ENCODE peak calls at places on chromosomes 3 and 15, in seven cellular contexts. One of them, this sample, is unnamed.

GRCh38 chr3:124529826-124530571 is 200.3 kb upstream of the UMPS start:
- ATAC-seq in right cardiac atrium: no peak
- ATAC-seq in RWPE2: no peak
- ATAC-seq in activated T-cell treated with anti-CD3 and anti-CD28 coated beads, Interleukin-2, amount 50 U/mL, for 72 hours: no peak
- ATAC-seq in lower lobe of right lung: no peak
- ATAC-seq in aorta: no peak
- ATAC-seq in sciatic nerve: no peak
- ATAC-seq in this sample: no peak

GRCh38 chr3:125593991-125594574 is 1.2 kb downstream of the OSBPL11 start:
- ATAC-seq in right cardiac atrium: no peak
- ATAC-seq in RWPE2: no peak
- ATAC-seq in activated T-cell treated with anti-CD3 and anti-CD28 coated beads, Interleukin-2, amount 50 U/mL, for 72 hours: no peak
- ATAC-seq in lower lobe of right lung: peak
- ATAC-seq in aorta: no peak
- ATAC-seq in sciatic nerve: no peak
- ATAC-seq in this sample: no peak

GRCh38 chr3:169496402-169496801 is 167.1 kb downstream of the MECOM start:
- ATAC-seq in right cardiac atrium: no peak
- ATAC-seq in RWPE2: no peak
- ATAC-seq in activated T-cell treated with anti-CD3 and anti-CD28 coated beads, Interleukin-2, amount 50 U/mL, for 72 hours: no peak
- ATAC-seq in lower lobe of right lung: no peak
- ATAC-seq in aorta: no peak
- ATAC-seq in sciatic nerve: no peak
- ATAC-seq in this sample: no peak

GRCh38 chr3:197225579-197225978 is 72.8 kb downstream of the DLG1 start:
- ATAC-seq in right cardiac atrium: no peak
- ATAC-seq in RWPE2: no peak
- ATAC-seq in activated T-cell treated with anti-CD3 and anti-CD28 coated beads, Interleukin-2, amount 50 U/mL, for 72 hours: no peak
- ATAC-seq in lower lobe of right lung: no peak
- ATAC-seq in aorta: no peak
- ATAC-seq in sciatic nerve: no peak
- ATAC-seq in this sample: no peak

GRCh38 chr3:106826861-106827311 is 550.4 kb upstream of the CCDC54 start:
- ATAC-seq in right cardiac atrium: no peak
- ATAC-seq in RWPE2: no peak
- ATAC-seq in activated T-cell treated with anti-CD3 and anti-CD28 coated beads, Interleukin-2, amount 50 U/mL, for 72 hours: no peak
- ATAC-seq in lower lobe of right lung: no peak
- ATAC-seq in aorta: no peak
- ATAC-seq in sciatic nerve: no peak
- ATAC-seq in this sample: no peak

GRCh38 chr15:64229129-64229724 is 66.4 kb upstream of the PPIB start:
- ATAC-seq in right cardiac atrium: no peak
- ATAC-seq in RWPE2: no peak
- ATAC-seq in activated T-cell treated with anti-CD3 and anti-CD28 coated beads, Interleukin-2, amount 50 U/mL, for 72 hours: no peak
- ATAC-seq in lower lobe of right lung: no peak
- ATAC-seq in aorta: no peak
- ATAC-seq in sciatic nerve: no peak
- ATAC-seq in this sample: no peak

GRCh38 chr3:168424059-168424765 is 328.5 kb upstream of the GOLIM4 start:
- ATAC-seq in right cardiac atrium: no peak
- ATAC-seq in RWPE2: no peak
- ATAC-seq in activated T-cell treated with anti-CD3 and anti-CD28 coated beads, Interleukin-2, amount 50 U/mL, for 72 hours: no peak
- ATAC-seq in lower lobe of right lung: peak
- ATAC-seq in aorta: no peak
- ATAC-seq in sciatic nerve: no peak
- ATAC-seq in this sample: no peak

GRCh38 chr3:37806505-37807291 is 55.0 kb upstream of the CTDSPL start:
- ATAC-seq in right cardiac atrium: no peak
- ATAC-seq in RWPE2: no peak
- ATAC-seq in activated T-cell treated with anti-CD3 and anti-CD28 coated beads, Interleukin-2, amount 50 U/mL, for 72 hours: no peak
- ATAC-seq in lower lobe of right lung: no peak
- ATAC-seq in aorta: no peak
- ATAC-seq in sciatic nerve: peak
- ATAC-seq in this sample: no peak

GRCh38 chr3:46971151-46971550 is 5.4 kb downstream of the CCDC12 start:
- ATAC-seq in right cardiac atrium: no peak
- ATAC-seq in RWPE2: no peak
- ATAC-seq in activated T-cell treated with anti-CD3 and anti-CD28 coated beads, Interleukin-2, amount 50 U/mL, for 72 hours: no peak
- ATAC-seq in lower lobe of right lung: no peak
- ATAC-seq in aorta: no peak
- ATAC-seq in sciatic nerve: no peak
- ATAC-seq in this sample: no peak

GRCh38 chr15:98717942-98718341 is 69.6 kb downstream of the IGF1R start:
- ATAC-seq in right cardiac atrium: no peak
- ATAC-seq in RWPE2: no peak
- ATAC-seq in activated T-cell treated with anti-CD3 and anti-CD28 coated beads, Interleukin-2, amount 50 U/mL, for 72 hours: no peak
- ATAC-seq in lower lobe of right lung: no peak
- ATAC-seq in aorta: no peak
- ATAC-seq in sciatic nerve: no peak
- ATAC-seq in this sample: no peak

GRCh38 chr15:51499379-51499976 is 123.1 kb downstream of the DMXL2 start:
- ATAC-seq in right cardiac atrium: no peak
- ATAC-seq in RWPE2: peak
- ATAC-seq in activated T-cell treated with anti-CD3 and anti-CD28 coated beads, Interleukin-2, amount 50 U/mL, for 72 hours: no peak
- ATAC-seq in lower lobe of right lung: peak
- ATAC-seq in aorta: no peak
- ATAC-seq in sciatic nerve: no peak
- ATAC-seq in this sample: peak

GRCh38 chr3:31772155-31772761 is 208.8 kb downstream of the OSBPL10 start:
- ATAC-seq in right cardiac atrium: no peak
- ATAC-seq in RWPE2: no peak
- ATAC-seq in activated T-cell treated with anti-CD3 and anti-CD28 coated beads, Interleukin-2, amount 50 U/mL, for 72 hours: peak
- ATAC-seq in lower lobe of right lung: no peak
- ATAC-seq in aorta: no peak
- ATAC-seq in sciatic nerve: no peak
- ATAC-seq in this sample: no peak

GRCh38 chr3:30162579-30162978 is 443.8 kb upstream of the TGFBR2 start:
- ATAC-seq in right cardiac atrium: no peak
- ATAC-seq in RWPE2: no peak
- ATAC-seq in activated T-cell treated with anti-CD3 and anti-CD28 coated beads, Interleukin-2, amount 50 U/mL, for 72 hours: no peak
- ATAC-seq in lower lobe of right lung: no peak
- ATAC-seq in aorta: peak
- ATAC-seq in sciatic nerve: no peak
- ATAC-seq in this sample: no peak

GRCh38 chr3:33124638-33125037 is 10.8 kb downstream of the CRTAP start:
- ATAC-seq in right cardiac atrium: no peak
- ATAC-seq in RWPE2: no peak
- ATAC-seq in activated T-cell treated with anti-CD3 and anti-CD28 coated beads, Interleukin-2, amount 50 U/mL, for 72 hours: peak
- ATAC-seq in lower lobe of right lung: no peak
- ATAC-seq in aorta: no peak
- ATAC-seq in sciatic nerve: no peak
- ATAC-seq in this sample: no peak

GRCh38 chr15:32730677-32731654 is 13.2 kb downstream of the GREM1 start:
- ATAC-seq in right cardiac atrium: no peak
- ATAC-seq in RWPE2: peak
- ATAC-seq in activated T-cell treated with anti-CD3 and anti-CD28 coated beads, Interleukin-2, amount 50 U/mL, for 72 hours: peak
- ATAC-seq in lower lobe of right lung: peak
- ATAC-seq in aorta: no peak
- ATAC-seq in sciatic nerve: no peak
- ATAC-seq in this sample: peak

GRCh38 chr3:169542347-169542751 is 121.2 kb downstream of the MECOM start:
- ATAC-seq in right cardiac atrium: peak
- ATAC-seq in RWPE2: no peak
- ATAC-seq in activated T-cell treated with anti-CD3 and anti-CD28 coated beads, Interleukin-2, amount 50 U/mL, for 72 hours: no peak
- ATAC-seq in lower lobe of right lung: no peak
- ATAC-seq in aorta: peak
- ATAC-seq in sciatic nerve: peak
- ATAC-seq in this sample: no peak

GRCh38 chr15:56754993-56755392 is 21.7 kb upstream of the ZNF280D start:
- ATAC-seq in right cardiac atrium: no peak
- ATAC-seq in RWPE2: no peak
- ATAC-seq in activated T-cell treated with anti-CD3 and anti-CD28 coated beads, Interleukin-2, amount 50 U/mL, for 72 hours: no peak
- ATAC-seq in lower lobe of right lung: no peak
- ATAC-seq in aorta: peak
- ATAC-seq in sciatic nerve: peak
- ATAC-seq in this sample: no peak

GRCh38 chr15:60809375-60809774 is 330.4 kb upstream of the ICE2 start:
- ATAC-seq in right cardiac atrium: no peak
- ATAC-seq in RWPE2: no peak
- ATAC-seq in activated T-cell treated with anti-CD3 and anti-CD28 coated beads, Interleukin-2, amount 50 U/mL, for 72 hours: no peak
- ATAC-seq in lower lobe of right lung: no peak
- ATAC-seq in aorta: no peak
- ATAC-seq in sciatic nerve: no peak
- ATAC-seq in this sample: no peak

GRCh38 chr3:60030982-60031381 is 981.2 kb upstream of the CFAP20DC start:
- ATAC-seq in right cardiac atrium: no peak
- ATAC-seq in RWPE2: no peak
- ATAC-seq in activated T-cell treated with anti-CD3 and anti-CD28 coated beads, Interleukin-2, amount 50 U/mL, for 72 hours: peak
- ATAC-seq in lower lobe of right lung: no peak
- ATAC-seq in aorta: no peak
- ATAC-seq in sciatic nerve: no peak
- ATAC-seq in this sample: no peak

GRCh38 chr3:150236683-150237082 is 171.4 kb upstream of the TSC22D2 start:
- ATAC-seq in right cardiac atrium: no peak
- ATAC-seq in RWPE2: no peak
- ATAC-seq in activated T-cell treated with anti-CD3 and anti-CD28 coated beads, Interleukin-2, amount 50 U/mL, for 72 hours: no peak
- ATAC-seq in lower lobe of right lung: no peak
- ATAC-seq in aorta: no peak
- ATAC-seq in sciatic nerve: no peak
- ATAC-seq in this sample: no peak

GRCh38 chr3:196197524-196197923 is 13.7 kb downstream of the ZDHHC19 start:
- ATAC-seq in right cardiac atrium: no peak
- ATAC-seq in RWPE2: no peak
- ATAC-seq in activated T-cell treated with anti-CD3 and anti-CD28 coated beads, Interleukin-2, amount 50 U/mL, for 72 hours: no peak
- ATAC-seq in lower lobe of right lung: no peak
- ATAC-seq in aorta: no peak
- ATAC-seq in sciatic nerve: no peak
- ATAC-seq in this sample: no peak

GRCh38 chr3:86785381-86785780 is 205.6 kb downstream of the VGLL3 start:
- ATAC-seq in right cardiac atrium: no peak
- ATAC-seq in RWPE2: peak
- ATAC-seq in activated T-cell treated with anti-CD3 and anti-CD28 coated beads, Interleukin-2, amount 50 U/mL, for 72 hours: no peak
- ATAC-seq in lower lobe of right lung: no peak
- ATAC-seq in aorta: peak
- ATAC-seq in sciatic nerve: peak
- ATAC-seq in this sample: no peak

GRCh38 chr15:61921093-61921492 is 139.2 kb downstream of the VPS13C start:
- ATAC-seq in right cardiac atrium: no peak
- ATAC-seq in RWPE2: peak
- ATAC-seq in activated T-cell treated with anti-CD3 and anti-CD28 coated beads, Interleukin-2, amount 50 U/mL, for 72 hours: no peak
- ATAC-seq in lower lobe of right lung: no peak
- ATAC-seq in aorta: no peak
- ATAC-seq in sciatic nerve: no peak
- ATAC-seq in this sample: no peak

GRCh38 chr3:151614-152189 is 44.9 kb upstream of the CHL1 start:
- ATAC-seq in right cardiac atrium: no peak
- ATAC-seq in RWPE2: no peak
- ATAC-seq in activated T-cell treated with anti-CD3 and anti-CD28 coated beads, Interleukin-2, amount 50 U/mL, for 72 hours: no peak
- ATAC-seq in lower lobe of right lung: no peak
- ATAC-seq in aorta: no peak
- ATAC-seq in sciatic nerve: no peak
- ATAC-seq in this sample: no peak

GRCh38 chr15:53312707-53313106 is 446.8 kb downstream of the WDR72 start:
- ATAC-seq in right cardiac atrium: no peak
- ATAC-seq in RWPE2: no peak
- ATAC-seq in activated T-cell treated with anti-CD3 and anti-CD28 coated beads, Interleukin-2, amount 50 U/mL, for 72 hours: no peak
- ATAC-seq in lower lobe of right lung: no peak
- ATAC-seq in aorta: no peak
- ATAC-seq in sciatic nerve: no peak
- ATAC-seq in this sample: no peak

GRCh38 chr15:73156431-73157191 is 104.3 kb downstream of the NEO1 start:
- ATAC-seq in right cardiac atrium: no peak
- ATAC-seq in RWPE2: no peak
- ATAC-seq in activated T-cell treated with anti-CD3 and anti-CD28 coated beads, Interleukin-2, amount 50 U/mL, for 72 hours: no peak
- ATAC-seq in lower lobe of right lung: no peak
- ATAC-seq in aorta: peak
- ATAC-seq in sciatic nerve: no peak
- ATAC-seq in this sample: no peak

GRCh38 chr3:168071971-168072645 is 23.6 kb downstream of the GOLIM4 start:
- ATAC-seq in right cardiac atrium: no peak
- ATAC-seq in RWPE2: no peak
- ATAC-seq in activated T-cell treated with anti-CD3 and anti-CD28 coated beads, Interleukin-2, amount 50 U/mL, for 72 hours: no peak
- ATAC-seq in lower lobe of right lung: no peak
- ATAC-seq in aorta: no peak
- ATAC-seq in sciatic nerve: peak
- ATAC-seq in this sample: no peak

GRCh38 chr3:156668073-156668763 is 6.2 kb upstream of the TIPARP start:
- ATAC-seq in right cardiac atrium: peak
- ATAC-seq in RWPE2: peak
- ATAC-seq in activated T-cell treated with anti-CD3 and anti-CD28 coated beads, Interleukin-2, amount 50 U/mL, for 72 hours: peak
- ATAC-seq in lower lobe of right lung: peak
- ATAC-seq in aorta: no peak
- ATAC-seq in sciatic nerve: peak
- ATAC-seq in this sample: no peak

GRCh38 chr15:36724493-36724892 is 145.1 kb downstream of the CDIN1 start:
- ATAC-seq in right cardiac atrium: no peak
- ATAC-seq in RWPE2: no peak
- ATAC-seq in activated T-cell treated with anti-CD3 and anti-CD28 coated beads, Interleukin-2, amount 50 U/mL, for 72 hours: no peak
- ATAC-seq in lower lobe of right lung: no peak
- ATAC-seq in aorta: no peak
- ATAC-seq in sciatic nerve: no peak
- ATAC-seq in this sample: no peak

GRCh38 chr3:143266936-143267335 is 147.4 kb downstream of the CHST2 start:
- ATAC-seq in right cardiac atrium: no peak
- ATAC-seq in RWPE2: no peak
- ATAC-seq in activated T-cell treated with anti-CD3 and anti-CD28 coated beads, Interleukin-2, amount 50 U/mL, for 72 hours: no peak
- ATAC-seq in lower lobe of right lung: no peak
- ATAC-seq in aorta: peak
- ATAC-seq in sciatic nerve: peak
- ATAC-seq in this sample: no peak

GRCh38 chr3:52004158-52004787 is 8.6 kb upstream of the RPL29 start:
- ATAC-seq in right cardiac atrium: peak
- ATAC-seq in RWPE2: no peak
- ATAC-seq in activated T-cell treated with anti-CD3 and anti-CD28 coated beads, Interleukin-2, amount 50 U/mL, for 72 hours: no peak
- ATAC-seq in lower lobe of right lung: peak
- ATAC-seq in aorta: peak
- ATAC-seq in sciatic nerve: peak
- ATAC-seq in this sample: peak

GRCh38 chr3:7646851-7647250 is 785.9 kb downstream of the GRM7 start:
- ATAC-seq in right cardiac atrium: peak
- ATAC-seq in RWPE2: no peak
- ATAC-seq in activated T-cell treated with anti-CD3 and anti-CD28 coated beads, Interleukin-2, amount 50 U/mL, for 72 hours: no peak
- ATAC-seq in lower lobe of right lung: no peak
- ATAC-seq in aorta: no peak
- ATAC-seq in sciatic nerve: no peak
- ATAC-seq in this sample: no peak

GRCh38 chr15:98765610-98766009 is 117.3 kb downstream of the IGF1R start:
- ATAC-seq in right cardiac atrium: no peak
- ATAC-seq in RWPE2: peak
- ATAC-seq in activated T-cell treated with anti-CD3 and anti-CD28 coated beads, Interleukin-2, amount 50 U/mL, for 72 hours: no peak
- ATAC-seq in lower lobe of right lung: no peak
- ATAC-seq in aorta: peak
- ATAC-seq in sciatic nerve: no peak
- ATAC-seq in this sample: no peak

GRCh38 chr3:193354423-193354822 is 24.1 kb downstream of the ATP13A5 start:
- ATAC-seq in right cardiac atrium: no peak
- ATAC-seq in RWPE2: no peak
- ATAC-seq in activated T-cell treated with anti-CD3 and anti-CD28 coated beads, Interleukin-2, amount 50 U/mL, for 72 hours: no peak
- ATAC-seq in lower lobe of right lung: no peak
- ATAC-seq in aorta: no peak
- ATAC-seq in sciatic nerve: no peak
- ATAC-seq in this sample: no peak

GRCh38 chr3:66567066-66567465 is 66.2 kb upstream of the LRIG1 start:
- ATAC-seq in right cardiac atrium: no peak
- ATAC-seq in RWPE2: peak
- ATAC-seq in activated T-cell treated with anti-CD3 and anti-CD28 coated beads, Interleukin-2, amount 50 U/mL, for 72 hours: no peak
- ATAC-seq in lower lobe of right lung: no peak
- ATAC-seq in aorta: no peak
- ATAC-seq in sciatic nerve: peak
- ATAC-seq in this sample: no peak

GRCh38 chr3:159850481-159850880 is 138.2 kb upstream of the IL12A start:
- ATAC-seq in right cardiac atrium: no peak
- ATAC-seq in RWPE2: no peak
- ATAC-seq in activated T-cell treated with anti-CD3 and anti-CD28 coated beads, Interleukin-2, amount 50 U/mL, for 72 hours: no peak
- ATAC-seq in lower lobe of right lung: no peak
- ATAC-seq in aorta: no peak
- ATAC-seq in sciatic nerve: no peak
- ATAC-seq in this sample: no peak

GRCh38 chr3:171212648-171213047 is 186.1 kb upstream of the SLC2A2 start:
- ATAC-seq in right cardiac atrium: no peak
- ATAC-seq in RWPE2: no peak
- ATAC-seq in activated T-cell treated with anti-CD3 and anti-CD28 coated beads, Interleukin-2, amount 50 U/mL, for 72 hours: no peak
- ATAC-seq in lower lobe of right lung: no peak
- ATAC-seq in aorta: no peak
- ATAC-seq in sciatic nerve: no peak
- ATAC-seq in this sample: no peak

GRCh38 chr3:4138784-4139431 is 164.3 kb upstream of the SETMAR start:
- ATAC-seq in right cardiac atrium: no peak
- ATAC-seq in RWPE2: no peak
- ATAC-seq in activated T-cell treated with anti-CD3 and anti-CD28 coated beads, Interleukin-2, amount 50 U/mL, for 72 hours: no peak
- ATAC-seq in lower lobe of right lung: no peak
- ATAC-seq in aorta: no peak
- ATAC-seq in sciatic nerve: no peak
- ATAC-seq in this sample: no peak